ENCODE peak calls at places on chromosome 11, in seven cellular contexts. U, B, G, D, C, X and R are unnamed samples.

GRCh38 chr11:68806931-68807844 is 34.5 kb downstream of the CPT1A start:
- DNase-seq in U (no peak), B (no peak), G (no peak), D (peak), C (peak), X (no peak), R (no peak)

GRCh38 chr11:65482306-65482850 is 16.5 kb upstream of the MALAT1 start:
- DNase-seq in U (no peak), B (no peak), G (no peak), D (no peak), C (no peak), X (no peak), R (no peak)

GRCh38 chr11:75867778-75868374 is 52.9 kb downstream of the UVRAG start:
- DNase-seq in U (no peak), B (no peak), G (peak), D (peak), C (peak), X (peak), R (no peak)

GRCh38 chr11:47616726-47617416 is 22.7 kb upstream of the C1QTNF4 start:
- DNase-seq in U (no peak), B (peak), G (peak), D (peak), C (peak), X (peak), R (peak)

GRCh38 chr11:2531277-2531986 is 86.6 kb downstream of the KCNQ1 start:
- DNase-seq in U (peak), B (peak), G (peak), D (peak), C (peak), X (peak), R (peak)

GRCh38 chr11:65454311-65454695 is 31.7 kb downstream of the NEAT1 start:
- DNase-seq in U (no peak), B (peak), G (no peak), D (no peak), C (peak), X (no peak), R (no peak)

GRCh38 chr11:19814421-19814820 is 101.8 kb downstream of the NAV2 start:
- DNase-seq in U (no peak), B (no peak), G (no peak), D (no peak), C (no peak), X (no peak), R (no peak)

GRCh38 chr11:11389238-11389637 is 36.2 kb upstream of the CSNK2A3 start:
- DNase-seq in U (no peak), B (no peak), G (no peak), D (no peak), C (no peak), X (peak), R (no peak)

GRCh38 chr11:66032962-66033735 is 6.9 kb upstream of the CATSPER1 start:
- DNase-seq in U (no peak), B (no peak), G (no peak), D (no peak), C (no peak), X (no peak), R (no peak)

GRCh38 chr11:65864758-65865471 is 4.7 kb downstream of the MUS81 start:
- DNase-seq in U (peak), B (no peak), G (no peak), D (no peak), C (no peak), X (no peak), R (no peak)

GRCh38 chr11:86934933-86935579 is 20.1 kb downstream of the FZD4 start:
- DNase-seq in U (no peak), B (no peak), G (no peak), D (no peak), C (no peak), X (no peak), R (no peak)

GRCh38 chr11:47991266-47991830 is 11.0 kb downstream of the PTPRJ start:
- DNase-seq in U (peak), B (no peak), G (no peak), D (no peak), C (no peak), X (peak), R (no peak)

GRCh38 chr11:75911459-75911858 is 96.4 kb downstream of the UVRAG start:
- DNase-seq in U (no peak), B (peak), G (no peak), D (no peak), C (no peak), X (no peak), R (no peak)

GRCh38 chr11:86669424-86669823 is 3.0 kb downstream of the ME3 start:
- DNase-seq in U (no peak), B (no peak), G (no peak), D (no peak), C (no peak), X (no peak), R (no peak)

GRCh38 chr11:5280582-5281102 is 10.9 kb upstream of the HBE1 start:
- DNase-seq in U (peak), B (no peak), G (no peak), D (peak), C (peak), X (peak), R (peak)

GRCh38 chr11:19187101-19187500 is 14.7 kb downstream of the CSRP3 start:
- DNase-seq in U (no peak), B (no peak), G (no peak), D (peak), C (peak), X (no peak), R (no peak)

GRCh38 chr11:10930961-10931760 is 73.3 kb upstream of the ZBED5 start:
- DNase-seq in U (peak), B (peak), G (peak), D (peak), C (peak), X (peak), R (peak)

GRCh38 chr11:131633978-131634377 is 263.6 kb downstream of the NTM start:
- DNase-seq in U (no peak), B (no peak), G (no peak), D (no peak), C (no peak), X (no peak), R (no peak)

GRCh38 chr11:65779919-65780769 is 632 bp downstream of the AP5B1 start:
- DNase-seq in U (peak), B (peak), G (peak), D (peak), C (peak), X (peak), R (peak)

GRCh38 chr11:13008625-13009475 is at the start of gene RASSF10:
- DNase-seq in U (peak), B (peak), G (peak), D (no peak), C (no peak), X (peak), R (peak)

GRCh38 chr11:27443746-27444465 is 28.7 kb downstream of the LGR4 start:
- DNase-seq in U (no peak), B (no peak), G (no peak), D (no peak), C (no peak), X (no peak), R (no peak)

GRCh38 chr11:41237386-41237785 is 222.1 kb downstream of the LRRC4C start:
- DNase-seq in U (no peak), B (no peak), G (no peak), D (no peak), C (no peak), X (no peak), R (no peak)

GRCh38 chr11:14537134-14537599 is 17.0 kb upstream of the PSMA1 start:
- DNase-seq in U (no peak), B (no peak), G (no peak), D (peak), C (peak), X (peak), R (no peak)

GRCh38 chr11:128481135-128481534 is 106.2 kb downstream of the ETS1 start:
- DNase-seq in U (no peak), B (no peak), G (no peak), D (peak), C (peak), X (no peak), R (no peak)

GRCh38 chr11:112822478-112823274 is 138.5 kb upstream of the NCAM1 start:
- DNase-seq in U (no peak), B (no peak), G (no peak), D (no peak), C (peak), X (peak), R (no peak)

GRCh38 chr11:74984730-74985129 is 4.0 kb upstream of the NEU3 start:
- DNase-seq in U (no peak), B (no peak), G (no peak), D (no peak), C (no peak), X (no peak), R (no peak)

GRCh38 chr11:96335389-96335788 is 7.6 kb downstream of the MAML2 start:
- DNase-seq in U (no peak), B (no peak), G (no peak), D (no peak), C (no peak), X (no peak), R (no peak)

GRCh38 chr11:680476-680875 is 14.5 kb downstream of the DEAF1 start:
- DNase-seq in U (no peak), B (no peak), G (no peak), D (no peak), C (no peak), X (no peak), R (no peak)

GRCh38 chr11:24515632-24516031 is 18.8 kb downstream of the LUZP2 start:
- DNase-seq in U (no peak), B (no peak), G (no peak), D (no peak), C (no peak), X (no peak), R (no peak)

GRCh38 chr11:102390667-102391449 is 43.8 kb downstream of the BIRC2 start:
- DNase-seq in U (peak), B (peak), G (peak), D (peak), C (peak), X (peak), R (peak)

GRCh38 chr11:104523611-104524010 is 359.7 kb upstream of the PDGFD start:
- DNase-seq in U (no peak), B (no peak), G (no peak), D (no peak), C (no peak), X (no peak), R (no peak)

GRCh38 chr11:28760676-28761390 is 652.6 kb downstream of the METTL15 start:
- DNase-seq in U (no peak), B (no peak), G (no peak), D (peak), C (no peak), X (peak), R (no peak)

GRCh38 chr11:63888170-63889086 is 28.5 kb downstream of the RCOR2 start:
- DNase-seq in U (peak), B (peak), G (peak), D (peak), C (peak), X (peak), R (no peak)

GRCh38 chr11:57604289-57605010 is 7.0 kb downstream of the SERPING1 start:
- DNase-seq in U (no peak), B (no peak), G (peak), D (no peak), C (no peak), X (no peak), R (no peak)

GRCh38 chr11:33980896-33981295 is 70.6 kb upstream of the CAPRIN1 start:
- DNase-seq in U (no peak), B (no peak), G (peak), D (no peak), C (peak), X (no peak), R (no peak)

GRCh38 chr11:33987975-33988580 is 63.5 kb upstream of the CAPRIN1 start:
- DNase-seq in U (no peak), B (peak), G (peak), D (peak), C (peak), X (peak), R (peak)

GRCh38 chr11:33982661-33983060 is 68.9 kb upstream of the CAPRIN1 start:
- DNase-seq in U (no peak), B (no peak), G (no peak), D (no peak), C (no peak), X (no peak), R (no peak)

GRCh38 chr11:33987545-33987944 is 64.0 kb upstream of the CAPRIN1 start:
- DNase-seq in U (no peak), B (no peak), G (no peak), D (no peak), C (no peak), X (no peak), R (no peak)

DNA sequence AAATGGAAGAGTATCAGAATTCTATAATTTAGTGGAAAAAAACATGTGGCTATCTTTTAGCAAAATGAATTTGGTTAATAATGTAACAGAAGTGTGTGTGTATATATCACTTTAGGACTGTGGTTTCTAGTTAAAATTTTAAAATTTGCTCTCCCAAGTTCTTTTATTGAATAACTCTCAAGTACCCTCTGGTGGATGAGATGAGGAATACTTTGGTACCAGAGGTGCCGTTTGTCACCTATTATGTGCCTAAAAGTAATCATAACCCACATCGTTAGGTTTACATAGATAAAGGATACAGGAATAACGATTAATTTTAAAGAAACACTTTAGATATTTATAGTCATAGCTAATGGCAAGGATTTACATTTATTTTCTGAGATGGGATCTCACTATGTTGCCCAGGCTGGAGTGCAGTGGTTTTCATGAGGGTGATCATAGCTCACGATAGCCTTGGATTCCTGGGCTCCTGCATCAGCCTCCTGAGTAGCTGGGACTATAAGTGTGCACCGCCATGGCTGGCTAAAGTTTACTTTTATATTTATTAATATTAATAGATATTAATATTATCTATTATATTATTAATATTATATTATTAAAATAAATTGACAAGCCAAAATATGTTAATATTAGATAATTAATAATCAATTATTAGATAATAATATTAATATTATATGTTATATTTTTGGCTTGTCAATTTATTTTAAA is 66.7 kb upstream of the CAPRIN1 start:
- DNase-seq in U (no peak), B (no peak), G (no peak), D (peak), C (peak), X (no peak), R (no peak)
- TF ChIP-seq CTCF in U (no peak), B (no peak), G (no peak), D (peak), C (peak), X (no peak), R (no peak)

DNA sequence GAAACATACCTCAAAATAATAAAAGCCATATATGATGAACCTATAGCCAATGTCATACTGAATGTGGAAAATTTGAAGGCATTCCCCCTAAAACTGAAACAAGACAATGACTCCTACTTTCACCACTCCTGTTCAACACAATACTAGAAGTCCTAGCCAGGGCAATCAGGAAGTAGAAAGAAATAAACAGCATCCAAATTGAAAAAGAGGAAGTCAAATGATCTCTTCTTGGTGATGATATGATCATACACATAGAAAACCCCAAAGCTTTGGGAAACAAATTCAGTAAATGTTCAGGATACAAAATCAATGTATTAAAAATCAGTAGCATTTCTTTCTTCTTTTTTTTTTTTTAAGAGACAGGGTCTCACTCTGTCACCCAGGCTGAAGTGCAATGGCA is 109.9 kb downstream of the DLG2 start:
- DNase-seq in U (no peak), B (no peak), G (no peak), D (no peak), C (no peak), X (no peak), R (no peak)
- TF ChIP-seq CTCF in U (no peak), B (no peak), G (no peak), D (no peak), C (no peak), X (no peak), R (no peak)

GRCh38 chr11:69881467-69882269 is 62.5 kb upstream of the FGF3 start:
- DNase-seq in U (peak), B (no peak), G (peak), D (no peak), C (no peak), X (no peak), R (peak)
- TF ChIP-seq CTCF in U (no peak), B (no peak), G (peak), D (peak), C (no peak), X (no peak), R (no peak)

GRCh38 chr11:117479372-117479771 is 151.7 kb downstream of the CEP164 start:
- DNase-seq in U (no peak), B (no peak), G (no peak), D (no peak), C (no peak), X (no peak), R (no peak)
- TF ChIP-seq CTCF in U (no peak), B (no peak), G (peak), D (peak), C (no peak), X (no peak), R (no peak)

GRCh38 chr11:116079580-116079979 is 575.4 kb upstream of the CADM1 start:
- DNase-seq in U (no peak), B (no peak), G (no peak), D (no peak), C (no peak), X (no peak), R (no peak)

GRCh38 chr11:116077092-116077491 is 572.9 kb upstream of the CADM1 start:
- DNase-seq in U (no peak), B (no peak), G (no peak), D (no peak), C (no peak), X (no peak), R (no peak)

GRCh38 chr11:116082256-116082655 is 578.0 kb upstream of the CADM1 start:
- DNase-seq in U (no peak), B (no peak), G (no peak), D (no peak), C (no peak), X (no peak), R (no peak)

GRCh38 chr11:116073854-116074837 is 569.9 kb upstream of the CADM1 start:
- DNase-seq in U (no peak), B (no peak), G (no peak), D (no peak), C (no peak), X (no peak), R (no peak)

DNA sequence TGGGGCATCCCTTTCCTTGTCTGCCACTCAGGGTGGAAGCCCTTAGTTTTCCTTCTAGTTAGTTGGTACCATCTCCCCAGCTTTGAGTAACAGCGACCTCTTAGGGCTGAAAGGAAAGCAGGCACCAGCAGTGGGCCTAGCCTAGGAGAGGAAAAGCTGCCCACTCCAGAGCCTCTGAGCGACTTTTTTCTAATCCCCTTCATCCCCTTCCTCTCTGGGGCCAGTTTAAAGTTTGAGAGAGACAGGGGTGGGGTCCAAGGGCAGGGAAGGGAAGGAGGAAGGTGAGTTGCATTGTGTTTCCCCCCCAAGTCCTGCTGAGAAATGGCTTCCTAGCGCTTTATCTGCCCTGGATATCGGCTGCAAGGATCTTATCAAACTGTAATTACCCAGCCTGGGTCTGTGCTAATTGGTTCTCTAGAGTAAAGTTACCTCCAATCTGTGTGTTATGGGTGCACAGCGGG is 573.9 kb upstream of the CADM1 start:
- DNase-seq in U (no peak), B (no peak), G (peak), D (no peak), C (no peak), X (no peak), R (peak)
- TF ChIP-seq CTCF in U (peak), B (no peak), G (peak), D (no peak), C (no peak), X (no peak), R (peak)

DNA sequence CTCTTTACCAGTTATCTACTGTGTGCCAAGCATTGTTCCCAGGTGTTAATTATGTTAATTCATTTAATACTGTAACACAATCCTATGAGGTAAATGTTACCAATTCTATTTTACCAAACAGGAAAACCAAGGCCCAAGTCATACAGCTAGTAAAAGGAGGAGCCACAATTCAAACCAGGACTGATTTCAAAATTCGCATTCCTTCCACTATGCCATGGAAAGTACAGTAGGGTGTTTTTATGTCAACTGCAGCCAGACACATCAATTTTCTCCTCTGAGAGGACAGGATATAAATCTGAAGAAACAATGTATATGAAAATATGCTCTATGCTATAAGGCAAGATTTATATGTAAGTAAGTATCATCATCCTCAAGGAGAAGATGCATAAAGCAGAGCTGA is 104.3 kb downstream of the RPL27A start:
- DNase-seq in U (no peak), B (no peak), G (no peak), D (peak), C (peak), X (no peak), R (no peak)
- TF ChIP-seq CTCF in U (no peak), B (peak), G (no peak), D (peak), C (peak), X (no peak), R (no peak)

DNA sequence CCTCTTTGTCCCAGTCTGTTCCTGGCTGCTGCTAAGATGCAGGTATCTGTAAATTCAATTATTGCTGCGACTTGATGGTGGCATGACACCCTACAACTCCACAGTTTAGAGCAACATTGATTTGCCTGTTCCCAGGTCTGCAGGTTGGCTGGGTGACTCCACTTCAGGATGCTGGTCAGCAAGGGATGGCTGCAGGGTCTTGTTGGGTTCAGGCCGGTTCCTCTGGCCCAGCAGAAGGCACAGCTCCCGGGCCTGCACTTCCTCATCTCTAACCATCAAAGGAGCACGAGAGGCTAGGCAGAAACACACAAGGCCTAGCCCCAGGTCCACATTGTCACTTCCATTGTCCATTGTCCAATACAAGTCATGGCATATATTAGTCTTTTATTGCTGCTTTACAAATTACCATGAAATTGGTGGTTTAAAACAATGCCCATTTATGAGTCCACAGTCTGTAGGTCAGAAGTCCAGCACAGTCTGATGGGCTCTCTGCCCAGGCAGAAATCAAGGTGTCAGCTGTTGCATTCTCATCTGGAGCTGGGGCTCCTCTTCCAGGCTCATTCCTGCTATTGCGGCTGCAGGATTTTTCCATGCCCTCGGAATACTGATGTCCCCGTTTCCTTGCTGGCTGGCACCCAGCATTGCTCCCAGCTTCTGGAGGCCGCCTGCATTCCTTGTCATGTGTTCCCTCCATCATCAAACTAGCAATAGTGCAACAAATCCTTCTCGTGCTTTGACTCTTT is 96.6 kb upstream of the LMO1 start:
- DNase-seq in U (peak), B (peak), G (no peak), D (no peak), C (no peak), X (no peak), R (no peak)
- TF ChIP-seq CTCF in U (peak), B (no peak), G (no peak), D (no peak), C (no peak), X (no peak), R (no peak)

GRCh38 chr11:17978553-17979287 is 34.1 kb downstream of the SERGEF start:
- DNase-seq in U (no peak), B (no peak), G (peak), D (peak), C (peak), X (peak), R (peak)
- TF ChIP-seq CTCF in U (peak), B (peak), G (peak), D (peak), C (peak), X (peak), R (peak)